ENCODE peak calls at places on chromosomes 1 and 21, in seven cellular contexts. O is psoas muscle, T is GM23248, W is adrenal gland, D is heart right ventricle, K is adipocyte, F is tibial nerve. Q is an unnamed sample.

GRCh38 chr1:44842763-44843655 is at the start of gene PTCH2:
- DNase-seq in O (peak; percentile 68), T (peak; percentile 77), W (peak; percentile 67), D (peak; percentile 72), K (peak; percentile 81), F (peak; percentile 69), Q (peak; percentile 90)

GRCh38 chr1:156103521-156103947 is 11.0 kb upstream of the LMNA start:
- DNase-seq in O (peak; percentile 61), T (peak; percentile 89), W (no peak), D (no peak), K (peak; percentile 79), F (no peak), Q (peak; percentile 83)

GRCh38 chr21:32772281-32773047 is 909 bp upstream of the PAXBP1 start:
- DNase-seq in O (no peak), T (peak; percentile 72), W (peak; percentile 32), D (no peak), K (peak; percentile 72), F (no peak), Q (no peak)

GRCh38 chr1:89822109-89822962 is 1.5 kb downstream of the LRRC8D start:
- DNase-seq in O (no peak), T (no peak), W (no peak), D (no peak), K (no peak), F (no peak), Q (no peak)

GRCh38 chr1:108113496-108113895 is 86.6 kb downstream of the SLC25A24 start:
- DNase-seq in O (no peak), T (peak; percentile 51), W (no peak), D (no peak), K (peak; percentile 24), F (no peak), Q (no peak)

GRCh38 chr1:39508857-39509305 is 17.4 kb downstream of the BMP8A start:
- DNase-seq in O (no peak), T (no peak), W (no peak), D (no peak), K (no peak), F (no peak), Q (no peak)

GRCh38 chr1:58883888-58884482 is 100.1 kb upstream of the JUN start:
- DNase-seq in O (no peak), T (no peak), W (no peak), D (no peak), K (no peak), F (no peak), Q (no peak)

GRCh38 chr1:22089787-22090186 is 37.3 kb downstream of the CDC42 start:
- DNase-seq in O (no peak), T (no peak), W (no peak), D (no peak), K (no peak), F (no peak), Q (no peak)

GRCh38 chr1:52906135-52906603 is 15.4 kb downstream of the ECHDC2 start:
- DNase-seq in O (no peak), T (no peak), W (no peak), D (no peak), K (no peak), F (no peak), Q (no peak)

GRCh38 chr1:235087906-235088305 is 40.7 kb downstream of the TOMM20 start:
- DNase-seq in O (no peak), T (no peak), W (no peak), D (no peak), K (no peak), F (no peak), Q (peak; percentile 1)

GRCh38 chr1:37020653-37021277 is 13.6 kb downstream of the GRIK3 start:
- DNase-seq in O (no peak), T (peak; percentile 9), W (peak; percentile 19), D (no peak), K (no peak), F (no peak), Q (no peak)

GRCh38 chr1:2378441-2378851 is 12.9 kb downstream of the MORN1 start:
- DNase-seq in O (no peak), T (no peak), W (no peak), D (no peak), K (no peak), F (no peak), Q (no peak)

DNA sequence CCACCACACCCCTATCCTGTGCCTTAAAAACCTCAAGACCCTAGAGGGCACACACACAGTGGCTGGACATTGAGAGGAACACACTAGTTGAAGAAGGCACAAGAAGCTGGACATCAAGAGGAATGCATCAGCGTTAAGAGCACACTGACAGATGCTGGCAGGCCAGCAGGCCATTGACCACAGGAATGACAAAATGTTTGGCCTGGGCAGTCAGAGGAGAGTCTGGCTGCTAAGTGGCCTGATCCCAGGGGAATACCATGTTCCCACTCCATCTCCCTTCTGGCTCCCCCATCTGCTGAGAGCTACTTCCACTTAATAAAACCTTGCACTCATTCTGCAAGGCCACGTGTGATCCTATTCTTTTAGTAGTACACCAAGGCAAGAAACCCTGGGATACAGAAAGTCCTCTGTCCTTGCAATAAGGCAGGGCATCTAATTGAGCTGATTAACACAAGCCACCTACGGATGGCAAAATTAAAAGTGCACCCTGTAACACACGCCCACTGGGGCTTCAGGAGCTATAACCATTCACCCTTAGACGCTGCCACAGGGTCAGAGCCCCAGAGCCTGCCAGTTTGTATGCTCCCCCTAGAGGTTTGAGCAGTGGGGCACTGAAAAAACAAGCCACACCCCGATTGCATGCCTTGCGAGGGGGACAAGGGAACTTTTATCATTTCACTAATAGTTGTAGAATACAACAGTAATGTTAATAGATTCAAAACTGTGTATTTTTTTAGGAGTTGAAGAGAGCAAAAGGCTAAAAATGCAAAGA is 1216.1 kb upstream of the NCAM2 start:
- DNase-seq in O (no peak), T (no peak), W (no peak), D (no peak), K (no peak), F (no peak), Q (no peak)
- H3K9me3 ChIP-seq in O (no peaks in the 10 kb centered on the region), T (no peaks in the 10 kb centered on the region), W (no peaks in the 10 kb centered on the region), D (peaks cover 45% of the 10 kb centered on the region), K (peaks cover 3% of the 10 kb centered on the region), F (no peaks in the 10 kb centered on the region), Q (no peaks in the 10 kb centered on the region)

GRCh38 chr1:178651742-178652141 is 73.3 kb upstream of the RALGPS2 start:
- DNase-seq in O (no peak), T (no peak), W (no peak), D (no peak), K (peak; percentile 15), F (no peak), Q (no peak)
- H3K4me1 ChIP-seq in O (no peaks in the 10 kb centered on the region), T (peaks cover 27% of the 10 kb centered on the region), W (no peaks in the 10 kb centered on the region), D (no peaks in the 10 kb centered on the region), K (peaks cover 23% of the 10 kb centered on the region), F (no peaks in the 10 kb centered on the region), Q (no peaks in the 10 kb centered on the region)

DNA sequence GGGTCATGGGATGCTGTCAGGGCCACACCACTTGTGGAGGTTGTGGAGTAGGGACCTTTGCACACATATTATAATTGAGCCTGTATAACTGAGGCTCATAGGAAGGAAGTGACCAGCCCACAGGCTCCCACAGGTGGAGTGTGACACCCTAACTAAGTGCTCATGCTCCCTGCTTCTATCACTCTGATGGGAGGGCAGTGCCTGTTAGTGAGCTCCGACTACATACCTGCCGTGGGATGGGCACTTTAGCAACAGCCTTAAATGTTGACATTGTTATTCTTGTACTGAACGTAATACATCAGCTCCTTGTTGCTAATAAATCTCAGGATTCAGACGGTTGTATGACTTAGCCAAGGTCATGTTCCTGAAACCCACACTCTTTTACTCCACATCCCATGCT is 58.0 kb downstream of the BEND5 start:
- DNase-seq in O (no peak), T (no peak), W (no peak), D (no peak), K (no peak), F (no peak), Q (no peak)
- H3K9me3 ChIP-seq in O (no peaks in the 10 kb centered on the region), T (no peaks in the 10 kb centered on the region), W (no peaks in the 10 kb centered on the region), D (no peaks in the 10 kb centered on the region), K (no peaks in the 10 kb centered on the region), F (no peaks in the 10 kb centered on the region), Q (no peaks in the 10 kb centered on the region)

DNA sequence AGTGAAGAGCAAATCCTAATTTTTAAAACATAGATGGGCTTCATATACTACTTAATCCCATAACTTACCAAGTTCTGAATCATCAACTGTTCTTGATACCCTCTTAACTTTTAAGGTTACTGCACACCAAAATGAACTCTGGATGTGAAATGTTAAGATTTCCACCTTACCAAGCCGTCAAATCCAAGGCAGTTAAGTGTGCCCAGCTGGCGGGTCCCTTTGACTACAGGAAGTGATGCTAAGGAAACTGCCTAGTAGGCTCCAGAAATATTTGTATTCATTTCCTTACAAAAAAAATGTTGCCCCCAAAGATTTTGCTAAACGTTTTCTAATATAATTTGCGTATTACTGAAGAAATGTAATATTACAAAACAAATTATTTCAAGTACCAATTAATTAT is 10.7 kb downstream of the NRIP1 start:
- DNase-seq in O (no peak), T (no peak), W (no peak), D (no peak), K (no peak), F (no peak), Q (no peak)
- H3K4me1 ChIP-seq in O (peaks cover 96% of the 10 kb centered on the region), T (peaks cover 51% of the 10 kb centered on the region), W (peaks cover 34% of the 10 kb centered on the region), D (peaks cover 33% of the 10 kb centered on the region), K (peaks cover 67% of the 10 kb centered on the region), F (peaks cover 52% of the 10 kb centered on the region), Q (peaks cover 7% of the 10 kb centered on the region)

Q was measured in right cardiac atrium.